ENCODE peak calls at places on chromosomes 12 and 14, in eight cellular contexts. U is GM23338, B is glutamatergic neuron, S is fibroblast of lung, A is osteocyte, D is astrocyte of the cerebellum, V is coronary artery, K is astrocyte. Y is an unnamed sample.

GRCh38 chr12:12716151-12716844 is 870 bp upstream of the CDKN1B start:
- DNase-seq in A (no peak), U (peak), D (no peak), V (no peak), B (no peak), K (peak), S (peak), Y (no peak)

GRCh38 chr14:103949386-103949785 is 7.1 kb upstream of the RD3L start:
- DNase-seq in K (no peak), D (no peak), S (no peak), V (no peak), B (no peak), U (no peak), A (no peak), Y (no peak)

GRCh38 chr12:111686574-111687105 is 787 bp downstream of the ACAD10 start:
- DNase-seq in D (no peak), S (no peak), K (no peak), A (no peak), V (no peak), B (no peak), U (no peak), Y (no peak)

GRCh38 chr14:99148861-99149610 is 123.0 kb downstream of the BCL11B start:
- DNase-seq in S (no peak), U (no peak), D (no peak), K (no peak), A (peak), B (no peak), V (peak), Y (no peak)

GRCh38 chr14:38405851-38406630 is 150.1 kb upstream of the CLEC14A start:
- DNase-seq in A (no peak), B (peak), K (peak), V (no peak), S (peak), U (peak), D (no peak), Y (no peak)

GRCh38 chr14:104229621-104230041 is 91.2 kb downstream of the KIF26A start:
- DNase-seq in V (no peak), S (no peak), U (no peak), A (no peak), D (no peak), K (no peak), B (no peak), Y (no peak)

GRCh38 chr12:3827301-3828000 is 45.7 kb downstream of the PARP11 start:
- DNase-seq in S (no peak), D (no peak), K (no peak), B (no peak), A (no peak), U (no peak), V (no peak), Y (no peak)

GRCh38 chr12:111692575-111693210 is 6.8 kb downstream of the ACAD10 start:
- DNase-seq in U (peak), D (no peak), A (no peak), V (no peak), K (no peak), B (peak), S (no peak), Y (no peak)

GRCh38 chr14:53265025-53265424 is 111.9 kb upstream of the DDHD1 start:
- DNase-seq in S (no peak), B (no peak), K (no peak), U (peak), D (no peak), A (no peak), V (no peak), Y (no peak)

GRCh38 chr12:102958073-102958829 is 777 bp downstream of the ASCL1 start:
- DNase-seq in S (peak), V (no peak), D (peak), K (peak), B (peak), U (peak), A (no peak), Y (no peak)

GRCh38 chr12:16573652-16574077 is 32.3 kb downstream of the LMO3 start:
- DNase-seq in D (no peak), V (no peak), K (no peak), U (peak), B (peak), S (peak), A (no peak), Y (no peak)

GRCh38 chr12:82672811-82673495 is 13.8 kb upstream of the TMTC2 start:
- DNase-seq in D (no peak), A (no peak), U (no peak), K (no peak), V (no peak), B (no peak), S (peak), Y (no peak)

GRCh38 chr12:54420766-54421144 is 1.7 kb upstream of the ITGA5 start:
- DNase-seq in B (no peak), U (no peak), S (no peak), V (peak), A (no peak), K (no peak), D (no peak), Y (no peak)

GRCh38 chr14:24251880-24252288 is 9.5 kb upstream of the TINF2 start:
- DNase-seq in V (no peak), B (no peak), D (no peak), U (peak), K (peak), S (no peak), A (no peak), Y (no peak)

GRCh38 chr14:100893228-100893601 is 10.3 kb downstream of the RTL1 start:
- DNase-seq in U (no peak), V (no peak), D (no peak), A (peak), S (no peak), B (no peak), K (no peak), Y (no peak)

GRCh38 chr14:24633353-24633752 is 637 bp downstream of the GZMB start:
- DNase-seq in D (no peak), K (no peak), S (no peak), B (no peak), A (no peak), V (no peak), U (no peak), Y (no peak)

GRCh38 chr14:105087963-105088811 is 23.0 kb upstream of the GPR132 start:
- DNase-seq in S (peak), D (no peak), K (peak), V (peak), A (peak), B (peak), U (peak), Y (peak)

GRCh38 chr14:89890589-89890988 is 63.9 kb downstream of the EFCAB11 start:
- DNase-seq in D (peak), U (no peak), A (no peak), V (no peak), B (no peak), K (no peak), S (no peak), Y (no peak)

GRCh38 chr12:109934026-109934425 is 34.0 kb downstream of the TCHP start:
- DNase-seq in V (no peak), K (no peak), B (no peak), S (peak), D (no peak), U (peak), A (no peak), Y (no peak)

GRCh38 chr12:58850826-58851225 is 69.5 kb downstream of the LRIG3 start:
- DNase-seq in S (no peak), V (no peak), U (no peak), D (no peak), K (peak), A (no peak), B (no peak), Y (no peak)

GRCh38 chr12:57224973-57225679 is 4.4 kb upstream of the SHMT2 start:
- DNase-seq in B (peak), D (no peak), U (peak), K (no peak), V (no peak), S (peak), A (no peak), Y (no peak)
- TF ChIP-seq CTCF in B (peak), D (peak), U (peak), K (peak), V (no peak), S (peak), A (peak), Y (peak)

DNA sequence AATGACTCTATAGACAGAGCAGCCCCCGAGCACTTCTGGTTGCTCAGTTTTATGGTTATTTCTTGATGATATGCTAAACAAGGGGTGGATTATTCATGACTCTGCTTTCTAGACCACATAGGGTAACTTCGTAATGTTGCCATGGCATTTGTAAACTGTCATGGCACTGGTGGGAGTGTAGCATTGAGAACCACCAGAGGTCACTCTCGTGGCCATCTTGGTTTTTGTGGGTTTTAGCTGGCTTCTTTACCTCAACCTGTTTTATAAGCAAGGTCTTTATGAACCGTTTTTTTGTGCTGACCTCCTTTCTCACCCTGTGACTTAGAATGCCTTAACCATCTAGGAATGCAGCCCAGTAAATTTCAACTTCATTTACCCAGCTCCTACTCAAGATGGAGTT is 1036.2 kb upstream of the FLRT2 start:
- DNase-seq in U (peak), V (no peak), D (peak), B (no peak), A (no peak), K (peak), S (peak), Y (no peak)
- TF ChIP-seq CTCF in U (peak), V (no peak), D (no peak), B (no peak), A (peak), K (no peak), S (no peak), Y (no peak)

DNA sequence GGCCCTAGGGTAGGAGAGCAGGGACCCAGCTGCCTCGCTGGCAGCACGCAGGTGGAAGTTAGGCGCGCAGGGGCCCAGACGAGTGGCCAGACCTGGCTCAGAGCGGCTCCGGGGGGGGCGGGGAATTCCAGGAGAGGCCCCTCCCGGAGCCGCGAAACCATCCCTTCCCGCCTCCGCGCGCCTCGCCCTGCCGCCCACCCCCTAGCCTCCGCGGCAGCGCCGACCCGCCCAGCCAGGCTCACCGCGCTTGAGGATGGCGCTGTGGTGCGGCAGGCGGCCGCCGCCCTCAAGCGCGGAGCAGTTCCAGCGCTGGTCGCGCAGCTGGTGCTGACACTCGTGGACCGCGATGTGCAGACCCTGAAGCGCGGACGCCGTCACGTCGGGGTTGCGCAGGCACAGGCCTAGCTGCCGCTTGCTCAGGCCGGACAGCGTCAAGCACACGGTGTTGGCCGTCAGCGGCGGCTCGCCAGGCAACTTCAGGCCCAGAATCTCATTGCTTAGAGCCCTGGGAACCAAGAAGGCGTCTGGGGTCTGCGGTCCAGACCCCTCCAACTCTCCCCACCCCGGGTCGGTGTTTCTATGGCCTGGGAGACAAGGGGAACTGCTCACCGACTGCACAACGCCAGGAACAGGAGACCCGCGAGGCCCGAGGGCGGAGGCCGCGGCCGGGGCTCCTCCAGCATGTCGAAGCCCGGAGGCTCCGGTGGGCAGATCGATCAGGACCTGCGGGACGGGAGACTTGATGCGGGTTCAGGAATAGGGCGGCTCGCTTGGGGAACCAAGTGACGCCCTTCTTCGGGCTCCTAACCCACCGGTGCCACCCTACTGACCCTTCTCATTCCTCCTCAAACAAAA is 1.5 kb downstream of the WNT10B start:
- DNase-seq in V (no peak), A (no peak), B (peak), U (peak), S (peak), D (no peak), K (no peak), Y (no peak)
- TF ChIP-seq CTCF in V (no peak), A (peak), B (no peak), U (peak), S (no peak), D (no peak), K (no peak), Y (no peak)

DNA sequence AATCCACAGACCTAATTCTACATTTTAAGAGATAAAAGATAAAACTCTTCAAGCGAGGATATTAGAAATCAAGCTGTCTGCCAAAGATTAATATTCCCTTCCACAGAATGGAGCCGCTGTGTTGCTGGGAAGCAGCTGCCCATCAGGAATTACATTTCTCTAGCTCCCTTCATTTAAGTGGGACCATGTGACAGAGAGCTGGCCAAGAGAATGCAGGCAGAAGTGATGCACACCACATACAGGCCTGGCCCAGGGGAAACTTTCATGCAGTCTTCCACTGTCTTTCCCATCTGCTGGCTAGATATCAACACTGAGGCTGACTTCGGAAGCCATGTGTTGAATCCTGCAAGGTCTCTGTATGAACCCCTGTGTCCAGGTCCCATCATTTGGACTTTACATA is 369.6 kb upstream of the GARIN6 start:
- DNase-seq in V (no peak), U (no peak), A (no peak), D (no peak), K (no peak), B (no peak), S (no peak), Y (no peak)
- TF ChIP-seq CTCF in V (no peak), U (no peak), A (no peak), D (no peak), K (no peak), B (no peak), S (no peak), Y (no peak)

DNA sequence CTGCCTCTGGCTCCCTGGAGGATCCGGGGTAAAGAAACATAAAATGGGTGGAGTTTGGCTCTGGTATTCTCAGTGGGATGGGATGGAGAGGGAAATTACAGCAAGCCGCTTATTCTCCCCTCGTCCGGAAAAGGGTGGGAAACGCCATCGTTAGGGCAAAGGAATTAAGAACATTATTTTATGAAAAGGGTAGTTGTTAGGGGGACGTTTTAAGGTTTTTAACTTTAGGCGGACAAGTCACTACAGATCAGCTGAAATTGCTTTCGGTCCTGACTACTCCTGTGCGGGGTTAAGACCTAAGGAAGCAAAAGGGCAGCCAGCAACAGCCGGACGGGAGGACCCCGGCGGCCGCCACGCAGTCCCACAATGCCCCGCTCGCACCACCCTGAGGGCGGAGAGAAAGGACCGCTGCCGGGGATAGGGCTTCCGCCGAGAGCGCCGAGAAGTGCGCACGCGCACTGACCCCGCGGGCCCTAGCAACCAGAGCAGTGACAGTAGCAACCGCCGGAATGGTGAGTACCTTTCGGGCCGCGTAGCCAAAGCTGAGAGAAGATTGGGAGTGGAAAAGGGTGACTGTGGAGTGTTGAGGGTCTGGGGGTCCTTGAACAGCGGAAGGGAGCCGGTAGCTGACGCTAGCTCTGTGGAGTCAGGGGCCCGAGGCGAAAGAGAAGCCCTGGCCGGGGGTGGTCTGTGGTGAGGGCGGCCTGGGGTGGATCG is at the start of gene DNAL1:
- DNase-seq in A (peak), B (peak), U (peak), V (peak), D (peak), S (peak), K (peak), Y (peak)
- TF ChIP-seq CTCF in A (no peak), B (no peak), U (no peak), V (no peak), D (no peak), S (no peak), K (no peak), Y (no peak)

DNA sequence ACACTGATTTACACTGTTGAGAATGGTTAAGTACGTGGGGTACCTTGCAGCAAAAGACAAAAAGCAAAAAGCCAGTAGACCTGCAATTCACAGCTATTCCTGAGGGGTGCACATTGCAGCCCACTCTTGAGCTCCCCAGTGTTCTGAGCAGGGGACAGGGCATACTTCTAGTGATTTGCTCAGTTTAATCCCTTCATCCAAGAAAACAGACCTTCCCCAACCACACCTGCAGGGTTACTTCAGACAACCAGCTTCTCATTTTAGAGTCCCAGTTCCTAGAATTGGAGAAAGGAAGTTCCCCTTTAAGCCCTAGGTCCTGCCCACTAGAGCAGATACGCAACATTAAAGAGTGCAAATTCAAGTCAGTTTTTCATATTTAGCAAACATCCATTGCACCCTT is 3.6 kb upstream of the WSB2 start:
- DNase-seq in D (no peak), V (no peak), K (no peak), S (no peak), B (no peak), A (no peak), U (peak), Y (no peak)
- TF ChIP-seq CTCF in D (peak), V (no peak), K (peak), S (no peak), B (peak), A (peak), U (peak), Y (no peak)

GRCh38 chr14:39488600-39488999 is 56.4 kb upstream of the FBXO33 start:
- DNase-seq in B (peak), A (no peak), U (peak), D (no peak), V (no peak), K (no peak), S (peak), Y (no peak)

GRCh38 chr14:39492267-39492666 is 60.0 kb upstream of the FBXO33 start:
- DNase-seq in S (peak), U (no peak), A (no peak), V (no peak), D (peak), B (no peak), K (peak), Y (no peak)

GRCh38 chr14:39491134-39491541 is 58.9 kb upstream of the FBXO33 start:
- DNase-seq in A (no peak), U (peak), S (peak), K (peak), V (no peak), D (peak), B (no peak), Y (no peak)
- TF ChIP-seq CTCF in A (peak), U (no peak), S (no peak), K (peak), V (peak), D (no peak), B (peak), Y (peak)

DNA sequence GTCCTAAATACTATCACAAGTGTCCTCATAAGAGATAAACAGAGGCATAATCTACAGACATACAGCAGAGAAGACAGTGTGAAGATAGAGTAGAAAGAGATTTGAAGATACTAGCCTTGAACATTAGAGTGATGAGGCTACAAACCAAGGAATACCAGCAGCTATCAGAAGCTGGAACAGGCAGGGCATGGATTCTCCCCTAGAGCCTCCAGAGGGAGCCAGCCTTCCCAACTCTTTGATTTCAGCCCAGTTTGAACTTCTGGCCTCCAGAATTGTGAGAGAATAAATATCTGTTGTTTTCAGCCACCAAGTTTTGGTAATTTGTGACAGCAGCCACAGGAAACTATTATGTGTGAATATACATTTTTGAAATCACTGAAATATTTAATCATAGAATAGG is 47.2 kb downstream of the CCDC91 start:
- DNase-seq in B (peak), D (no peak), S (no peak), A (no peak), V (no peak), K (no peak), U (peak), Y (no peak)
- TF ChIP-seq CTCF in B (no peak), D (peak), S (no peak), A (peak), V (no peak), K (no peak), U (peak), Y (peak)